ENCODE peak calls at places on chromosome 20, in five cellular contexts. U is ascending aorta, K is neural progenitor cell, E is A549, W is pancreas. G is an unnamed sample.
A peak's percentile ranks its signal among the peaks of the same experiment; 100 is the strongest.

GRCh38 chr20:8854566-8854965 is 214.3 kb upstream of the PLCB4 start:
- DNase-seq in K (peak; percentile 10), E (no peak), W (no peak), U (no peak), G (peak; percentile 43)

GRCh38 chr20:12700701-12701100 is 308.1 kb upstream of the SPTLC3 start:
- DNase-seq in U (no peak), E (no peak), W (peak; percentile 28), K (no peak), G (no peak)

GRCh38 chr20:25269833-25270170 is 21.9 kb downstream of the PYGB start:
- DNase-seq in U (no peak), W (no peak), K (no peak), E (no peak), G (peak; percentile 17)

GRCh38 chr20:19404836-19405235 is 192.4 kb downstream of the SLC24A3 start:
- DNase-seq in W (no peak), K (no peak), E (no peak), U (no peak), G (no peak)

GRCh38 chr20:9344080-9344920 is 170.1 kb upstream of the LAMP5 start:
- DNase-seq in K (no peak), W (no peak), E (no peak), U (no peak), G (no peak)

GRCh38 chr20:38825901-38826625 is 20.6 kb downstream of the PPP1R16B start:
- DNase-seq in E (peak; percentile 12), W (no peak), U (no peak), K (peak; percentile 63), G (no peak)

GRCh38 chr20:62952373-62953166 is at the start of gene SLC17A9:
- DNase-seq in U (peak; percentile 38), W (peak; percentile 61), K (peak; percentile 79), E (no peak), G (peak; percentile 92)

GRCh38 chr20:63628246-63628975 is 1.5 kb upstream of the GMEB2 start:
- DNase-seq in U (no peak), W (peak; percentile 65), K (no peak), E (peak; percentile 89), G (peak; percentile 65)

GRCh38 chr20:46998497-46999190 is 104.0 kb downstream of the EYA2 start:
- DNase-seq in K (no peak), E (no peak), W (no peak), U (no peak), G (no peak)

GRCh38 chr20:11752336-11752735 is 165.4 kb upstream of the BTBD3 start:
- DNase-seq in K (no peak), U (no peak), E (no peak), W (no peak), G (no peak)

GRCh38 chr20:16158090-16158975 is 414.9 kb downstream of the KIF16B start:
- DNase-seq in K (peak; percentile 6), E (no peak), W (no peak), U (no peak), G (no peak)

GRCh38 chr20:17938889-17939619 is 29.5 kb downstream of the SNX5 start:
- DNase-seq in W (peak; percentile 59), K (peak; percentile 92), E (peak; percentile 75), U (peak; percentile 18), G (peak; percentile 72)

GRCh38 chr20:62426678-62427077 is 661 bp downstream of the RBBP8NL start:
- DNase-seq in E (no peak), K (peak; percentile 67), W (peak; percentile 64), U (no peak), G (peak; percentile 69)

GRCh38 chr20:62219101-62219991 is 732 bp downstream of the HRH3 start:
- DNase-seq in K (peak; percentile 82), E (no peak), U (no peak), W (no peak), G (no peak)

GRCh38 chr20:63738687-63739128 is 868 bp upstream of the SLC2A4RG start:
- DNase-seq in E (no peak), W (peak; percentile 78), U (no peak), K (peak; percentile 90), G (peak; percentile 79)

GRCh38 chr20:56247954-56248782 is at the start of gene MC3R:
- DNase-seq in U (no peak), W (peak; percentile 32), E (peak; percentile 26), K (peak; percentile 75), G (peak; percentile 52)

GRCh38 chr20:1637226-1637625 is 17.4 kb upstream of the SIRPB1 start:
- DNase-seq in W (no peak), U (no peak), E (no peak), K (no peak), G (no peak)

GRCh38 chr20:61803416-61803902 is 262.2 kb downstream of the TAF4 start:
- DNase-seq in K (peak; percentile 48), E (no peak), W (no peak), U (no peak), G (peak; percentile 11)

GRCh38 chr20:62977613-62978558 is 25.4 kb downstream of the SLC17A9 start:
- DNase-seq in K (no peak), E (peak; percentile 49), U (no peak), W (no peak), G (no peak)

GRCh38 chr20:14929388-14929787 is 592.0 kb upstream of the FLRT3 start:
- DNase-seq in U (no peak), W (no peak), E (no peak), K (no peak), G (no peak)

GRCh38 chr20:45293041-45294002 is 13.3 kb upstream of the RBPJL start:
- DNase-seq in E (peak; percentile 95), W (peak; percentile 80), K (peak; percentile 90), U (peak; percentile 20), G (peak; percentile 93)

GRCh38 chr20:32458837-32459220 is 100.7 kb downstream of the ASXL1 start:
- DNase-seq in E (no peak), U (no peak), W (no peak), K (no peak), G (no peak)

GRCh38 chr20:32456869-32457421 is 98.8 kb downstream of the ASXL1 start:
- DNase-seq in K (peak; percentile 91), U (no peak), E (peak; percentile 90), W (no peak), G (no peak)

GRCh38 chr20:32460231-32460630 is 102.1 kb downstream of the ASXL1 start:
- DNase-seq in K (no peak), U (no peak), W (no peak), E (no peak), G (no peak)

GRCh38 chr20:32457476-32457986 is 99.4 kb downstream of the ASXL1 start:
- DNase-seq in K (peak; percentile 97), E (peak; percentile 97), U (no peak), W (peak; percentile 73), G (peak; percentile 70)

DNA sequence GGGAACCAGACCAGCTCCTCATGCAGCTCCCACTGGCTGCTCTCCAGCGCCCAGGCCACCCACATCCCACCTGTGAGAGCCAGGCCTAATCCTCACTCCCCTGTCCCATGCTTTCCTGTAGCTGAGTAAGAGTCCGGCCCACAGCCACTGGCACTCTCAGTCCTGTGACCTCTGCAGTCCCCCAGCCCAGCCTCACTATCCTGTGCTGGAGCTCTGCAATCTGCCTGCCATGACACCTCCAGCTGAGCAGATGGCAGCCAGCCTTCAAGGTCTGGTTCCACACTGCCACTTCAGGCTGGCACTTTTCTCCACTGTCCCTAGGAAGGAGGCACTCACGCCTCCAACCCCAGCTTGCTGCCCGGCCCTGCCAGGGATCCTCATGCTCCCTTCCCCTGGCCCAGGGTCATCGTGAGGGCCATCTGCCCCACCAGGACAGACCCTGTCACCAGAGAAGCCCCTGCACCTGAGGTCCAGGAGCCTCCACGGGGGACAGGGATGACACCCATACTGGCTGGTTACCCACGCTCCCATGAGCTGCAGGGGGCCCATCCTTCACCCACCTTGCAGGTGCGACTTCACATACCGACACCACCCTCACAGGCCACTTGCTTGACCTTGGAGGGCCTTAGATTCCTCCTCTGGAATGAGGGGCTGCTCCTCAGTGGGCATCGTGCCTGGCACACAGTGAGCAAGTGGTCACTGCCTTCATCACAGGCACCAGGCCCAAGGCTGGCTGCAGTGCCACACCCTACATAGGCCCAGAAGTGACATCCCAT is 100.1 kb downstream of the ASXL1 start:
- DNase-seq in U (no peak), E (no peak), W (no peak), K (no peak), G (no peak)
- H3K4me3 ChIP-seq in U (peak overlapping the region; percentile 60), E (no peak overlapping the region), W (no peak overlapping the region), K (no peak overlapping the region), G (no peak overlapping the region)

GRCh38 chr20:445514-446336 is 16.6 kb downstream of the TBC1D20 start:
- DNase-seq in E (no peak), K (no peak), W (no peak), U (no peak), G (no peak)

GRCh38 chr20:444117-444516 is 18.2 kb downstream of the TBC1D20 start:
- DNase-seq in W (no peak), E (no peak), K (no peak), U (no peak), G (no peak)

GRCh38 chr20:440636-441035 is 21.7 kb downstream of the TBC1D20 start:
- DNase-seq in K (no peak), U (no peak), W (no peak), E (no peak), G (no peak)

GRCh38 chr20:444862-445426 is 17.4 kb downstream of the TBC1D20 start:
- DNase-seq in W (no peak), E (no peak), K (no peak), U (no peak), G (no peak)

GRCh38 chr20:443223-443793 is 19.0 kb downstream of the TBC1D20 start:
- DNase-seq in W (no peak), K (no peak), U (no peak), E (no peak), G (no peak)
- H3K27ac ChIP-seq in W (no peak overlapping the region), K (no peak overlapping the region), U (no peak overlapping the region), E (no peak overlapping the region), G (no peak overlapping the region)

DNA sequence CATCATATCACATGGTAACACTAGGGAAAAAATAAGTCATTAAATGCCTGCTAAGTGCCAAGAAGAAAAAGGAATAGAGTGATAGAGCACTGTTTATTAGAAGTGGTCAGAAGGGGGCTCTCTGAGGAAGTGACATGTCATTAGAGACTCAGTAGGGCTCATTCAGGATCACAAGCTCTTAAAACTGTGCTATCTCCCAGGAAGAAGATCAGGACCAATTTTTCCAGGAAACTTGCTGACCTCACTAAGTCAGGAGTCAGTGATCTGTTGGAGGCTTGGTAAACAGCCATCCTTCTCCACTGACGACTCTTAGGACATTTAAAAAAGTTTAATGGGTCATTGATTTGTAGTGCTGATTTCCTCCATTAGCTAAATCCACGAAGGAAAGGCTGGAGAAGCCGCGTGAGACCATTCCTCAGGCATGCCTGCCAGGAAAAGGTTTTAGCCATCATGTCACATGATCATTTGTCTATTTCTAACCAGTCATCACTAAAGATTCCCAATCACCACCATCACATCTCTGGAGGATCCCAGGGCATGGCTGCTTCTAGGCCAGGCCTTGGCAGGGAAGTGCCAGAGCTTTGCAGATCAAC is 5.9 kb upstream of the PTPN1 start:
- DNase-seq in E (no peak), U (no peak), W (no peak), K (no peak), G (no peak)
- TF ChIP-seq CTCF in E (peak; percentile 10), U (no peak), W (no peak), K (peak; percentile 26), G (no peak)

GRCh38 chr20:41049451-41049850 is 20.8 kb downstream of the TOP1 start:
- DNase-seq in K (no peak), U (no peak), W (no peak), E (no peak), G (no peak)

GRCh38 chr20:41047279-41047974 is 18.8 kb downstream of the TOP1 start:
- DNase-seq in W (no peak), K (peak; percentile 20), U (no peak), E (no peak), G (no peak)

GRCh38 chr20:41050361-41051019 is 21.9 kb downstream of the TOP1 start:
- DNase-seq in K (no peak), U (no peak), W (no peak), E (no peak), G (no peak)

GRCh38 chr20:41047975-41048305 is 19.3 kb downstream of the TOP1 start:
- DNase-seq in W (no peak), E (no peak), U (no peak), K (no peak), G (no peak)

GRCh38 chr20:41048475-41049242 is 20.0 kb downstream of the TOP1 start:
- DNase-seq in U (no peak), E (no peak), K (peak; percentile 57), W (no peak), G (no peak)
- H3K4me3 ChIP-seq in U (peak overlapping the region; percentile 38), E (no peak overlapping the region), K (no peak overlapping the region), W (no peak overlapping the region), G (peak overlapping the region; percentile 40)